ENCODE peak calls at places on chromosomes 5 and 9, in eight cellular contexts. A is GM03348; N is NCI-H1417 treated with DMSO at 0.1 percent for 48 hours; K is HFF-Myc; Z is uterus; B is stimulated activated CD8-positive, alpha-beta memory T cell treated with anti-CD3 and anti-CD28 coated beads, Interleukin-2, amount 100 ng/mL, for 48 hours; X is NCI-H1105 treated with DMSO at 0.1 percent for 48 hours; C is CD8-positive, alpha-beta T cell. Q is an unnamed sample.

GRCh38 chr5:177116631-177117373 is 16.8 kb upstream of the NSD1 start:
- DNase-seq in A (peak), N (no peak), K (no peak), Z (peak), B (peak), X (no peak), C (peak), Q (no peak)

GRCh38 chr9:72627147-72627546 is 105.7 kb downstream of the TMC1 start:
- DNase-seq in A (no peak), N (no peak), K (no peak), Z (no peak), B (no peak), X (no peak), C (no peak), Q (no peak)

GRCh38 chr5:119166026-119166425 is 95.1 kb downstream of the DMXL1 start:
- DNase-seq in A (no peak), N (no peak), K (peak), Z (no peak), B (no peak), X (no peak), C (no peak), Q (no peak)

GRCh38 chr5:125267636-125268248 is 521.3 kb upstream of the ZNF608 start:
- DNase-seq in A (no peak), N (no peak), K (no peak), Z (no peak), B (no peak), X (no peak), C (no peak), Q (no peak)

GRCh38 chr9:8733096-8733954 is 933.7 kb upstream of the DMAC1 start:
- DNase-seq in A (no peak), N (peak), K (no peak), Z (no peak), B (no peak), X (peak), C (no peak), Q (peak)

GRCh38 chr9:35618854-35619799 is 914 bp upstream of the CD72 start:
- DNase-seq in A (no peak), N (no peak), K (no peak), Z (no peak), B (peak), X (no peak), C (peak), Q (no peak)

GRCh38 chr5:120684213-120684612 is 220.1 kb downstream of the PRR16 start:
- DNase-seq in A (no peak), N (no peak), K (no peak), Z (no peak), B (no peak), X (no peak), C (no peak), Q (no peak)

GRCh38 chr5:78574157-78574673 is 74.4 kb downstream of the LHFPL2 start:
- DNase-seq in A (no peak), N (no peak), K (no peak), Z (no peak), B (no peak), X (no peak), C (no peak), Q (no peak)

GRCh38 chr5:135353952-135354721 is 44.9 kb downstream of the MACROH2A1 start:
- DNase-seq in A (peak), N (no peak), K (no peak), Z (no peak), B (no peak), X (no peak), C (no peak), Q (no peak)

Q was measured in NCI-H446 treated with DMSO at 0.1 percent for 48 hours.